ENCODE peak calls at places on chromosomes 3 and 15, in eight cellular contexts. Y is upper lobe of right lung; U is cardiac muscle cell; C is testis; W is NT2/D1; E is AG04450; I is suprapubic skin; D is effector memory CD4-positive, alpha-beta T cell. G is an unnamed sample.

GRCh38 chr3:179651687-179652466 is 963 bp upstream of the USP13 start:
- DNase-seq in U (no peak), W (no peak), D (no peak), E (no peak), I (no peak), C (no peak), Y (no peak), G (no peak)

GRCh38 chr15:39787479-39787878 is 4.8 kb upstream of the FSIP1 start:
- DNase-seq in Y (no peak), C (no peak), U (no peak), E (no peak), I (no peak), W (no peak), D (no peak), G (no peak)

GRCh38 chr3:158936530-158937113 is 134.8 kb downstream of the MFSD1 start:
- DNase-seq in Y (no peak), E (no peak), C (no peak), D (no peak), I (no peak), U (no peak), W (peak; percentile 85), G (no peak)

GRCh38 chr15:74505837-74506514 is 35.0 kb upstream of the ARID3B start:
- DNase-seq in I (no peak), E (no peak), C (no peak), D (no peak), W (no peak), Y (peak; percentile 25), U (no peak), G (no peak)

GRCh38 chr3:23304424-23304823 is 101.3 kb downstream of the UBE2E2 start:
- DNase-seq in I (no peak), D (no peak), U (no peak), Y (no peak), W (no peak), E (no peak), C (no peak), G (no peak)

GRCh38 chr3:131224886-131225550 is 156.6 kb upstream of the NUDT16 start:
- DNase-seq in E (no peak), W (no peak), I (no peak), U (no peak), Y (no peak), D (no peak), C (no peak), G (no peak)

GRCh38 chr3:46617941-46618340 is 5.6 kb downstream of the FAM240A start:
- DNase-seq in W (no peak), C (no peak), Y (no peak), I (no peak), D (no peak), U (no peak), E (no peak), G (no peak)

GRCh38 chr15:62906627-62907026 is 135.9 kb upstream of the TPM1 start:
- DNase-seq in D (no peak), I (no peak), W (no peak), Y (no peak), U (no peak), C (no peak), E (no peak), G (no peak)

GRCh38 chr15:34376856-34377255 is 9.9 kb upstream of the LPCAT4 start:
- DNase-seq in C (no peak), Y (no peak), I (no peak), W (no peak), E (no peak), D (no peak), U (no peak), G (no peak)

GRCh38 chr15:57611938-57612337 is 20.2 kb downstream of the MYZAP start:
- DNase-seq in W (no peak), U (peak; percentile 39), Y (no peak), I (no peak), D (no peak), E (no peak), C (peak; percentile 58), G (no peak)

GRCh38 chr15:85404922-85405293 is 24.5 kb downstream of the AKAP13 start:
- DNase-seq in E (no peak), C (no peak), Y (no peak), W (no peak), I (no peak), U (no peak), D (no peak), G (no peak)

GRCh38 chr3:150945226-150945625 is 27.3 kb downstream of the CLRN1 start:
- DNase-seq in W (no peak), E (no peak), D (no peak), I (no peak), C (no peak), U (no peak), Y (no peak), G (no peak)

GRCh38 chr3:54801977-54802376 is 125.9 kb downstream of the LRTM1 start:
- DNase-seq in Y (no peak), W (no peak), U (no peak), I (no peak), D (no peak), C (no peak), E (no peak), G (no peak)

GRCh38 chr3:114319453-114319852 is 25.6 kb downstream of the TIGIT start:
- DNase-seq in U (peak; percentile 55), Y (no peak), W (peak; percentile 87), I (no peak), C (no peak), D (no peak), E (peak; percentile 77), G (no peak)

GRCh38 chr15:27990411-27991338 is 108.4 kb downstream of the OCA2 start:
- DNase-seq in D (no peak), I (no peak), C (no peak), W (no peak), U (no peak), Y (no peak), E (no peak), G (no peak)

GRCh38 chr3:141275032-141275422 is 43.4 kb downstream of the PXYLP1 start:
- DNase-seq in C (no peak), W (no peak), D (no peak), E (no peak), I (no peak), Y (no peak), U (no peak), G (no peak)

GRCh38 chr15:67399925-67400324 is 121.0 kb upstream of the C15orf61 start:
- DNase-seq in W (no peak), E (no peak), D (no peak), U (no peak), I (no peak), C (no peak), Y (no peak), G (no peak)

GRCh38 chr3:187744169-187745151 is 808 bp downstream of the BCL6 start:
- DNase-seq in E (no peak), C (peak; percentile 58), I (peak; percentile 86), Y (no peak), D (peak; percentile 45), W (no peak), U (peak; percentile 60), G (no peak)

GRCh38 chr15:74445816-74446763 is 12.3 kb upstream of the SEMA7A start:
- DNase-seq in C (no peak), W (no peak), I (peak; percentile 60), Y (peak; percentile 47), D (no peak), U (no peak), E (no peak), G (peak; percentile 7)

GRCh38 chr3:192515661-192516040 is 211.7 kb downstream of the FGF12 start:
- DNase-seq in I (no peak), W (peak; percentile 20), Y (no peak), C (no peak), D (no peak), U (no peak), E (no peak), G (no peak)
- H3K4me3 ChIP-seq in I (peak overlapping the region; percentile 51), W (peak overlapping the region; percentile 82), Y (no peak overlapping the region), C (peak overlapping the region; percentile 57), D (no peak overlapping the region), U (peak overlapping the region; percentile 50), E (no peak overlapping the region), G (peak overlapping the region; percentile 71)

GRCh38 chr3:178238179-178238578 is 298.1 kb upstream of the KCNMB2 start:
- DNase-seq in D (no peak), I (no peak), U (no peak), C (no peak), Y (no peak), E (no peak), W (peak; percentile 13), G (no peak)

GRCh38 chr3:178231645-178232044 is 304.6 kb upstream of the KCNMB2 start:
- DNase-seq in Y (no peak), E (no peak), U (no peak), I (no peak), W (no peak), D (no peak), C (no peak), G (no peak)

GRCh38 chr3:178233371-178233770 is 302.9 kb upstream of the KCNMB2 start:
- DNase-seq in U (no peak), E (no peak), D (no peak), W (no peak), C (no peak), Y (no peak), I (no peak), G (no peak)

DNA sequence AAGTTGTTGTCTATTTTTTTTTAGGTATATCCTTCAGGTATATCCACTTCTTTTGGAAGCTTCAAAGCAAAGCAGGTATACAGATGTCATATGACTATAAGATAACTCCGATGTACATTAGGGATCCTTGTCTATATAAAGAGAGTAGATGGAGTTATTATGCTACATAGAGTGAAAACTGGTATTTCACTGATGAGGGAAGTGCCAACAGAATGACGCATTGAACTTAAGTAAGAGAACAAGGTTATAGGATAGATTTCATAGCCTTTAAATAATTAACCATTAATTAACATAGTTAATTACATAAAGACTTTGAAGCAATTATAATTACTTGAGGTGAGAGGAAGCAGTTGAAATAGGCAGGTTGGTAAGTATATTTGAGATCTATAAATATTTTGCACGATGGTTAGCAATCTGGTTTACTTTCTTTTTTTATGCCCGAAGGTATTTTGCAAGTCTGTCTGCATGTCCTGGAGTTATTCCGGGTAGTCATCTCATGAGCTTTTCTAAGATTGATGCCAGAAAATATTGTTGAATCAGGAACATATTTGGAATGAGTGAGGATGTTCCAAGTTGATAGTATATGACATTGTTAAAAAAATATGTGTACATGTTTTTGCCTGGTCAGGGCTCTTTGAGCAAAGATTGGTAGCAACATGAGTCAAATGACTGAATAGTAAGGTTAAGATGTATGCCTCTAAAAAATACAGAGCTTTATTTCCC is 299.5 kb upstream of the KCNMB2 start:
- DNase-seq in W (no peak), E (no peak), I (no peak), C (no peak), D (no peak), Y (no peak), U (no peak), G (no peak)
- H3K4me3 ChIP-seq in W (no peak overlapping the region), E (no peak overlapping the region), I (no peak overlapping the region), C (no peak overlapping the region), D (no peak overlapping the region), Y (no peak overlapping the region), U (no peak overlapping the region), G (no peak overlapping the region)

DNA sequence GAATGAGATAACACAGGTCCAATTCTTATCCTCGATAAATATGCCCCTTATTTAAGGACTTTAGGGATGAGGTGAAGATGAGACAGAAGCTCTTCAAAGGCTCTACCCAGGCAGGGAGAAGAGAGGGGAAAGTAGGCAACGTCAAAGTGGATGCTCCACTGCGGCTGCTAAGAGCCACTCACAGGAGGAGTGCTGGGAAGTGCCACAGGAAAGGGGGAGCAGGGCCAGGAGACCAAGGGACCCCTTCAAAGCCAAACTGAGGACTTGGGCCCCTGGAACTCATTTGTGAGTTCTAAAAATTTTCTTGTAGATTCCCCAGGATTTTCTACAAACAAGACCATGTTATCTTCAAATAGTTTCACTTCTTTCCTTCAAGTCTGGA is 47.3 kb upstream of the ATG7 start:
- DNase-seq in U (no peak), Y (no peak), W (no peak), E (no peak), I (no peak), D (no peak), C (no peak), G (no peak)
- H3K4me3 ChIP-seq in U (no peak overlapping the region), Y (peak overlapping the region; percentile 53), W (no peak overlapping the region), E (no peak overlapping the region), I (peak overlapping the region; percentile 33), D (no peak overlapping the region), C (no peak overlapping the region), G (no peak overlapping the region)

GRCh38 chr3:121836069-121836468 is 1.1 kb downstream of the EAF2 start:
- DNase-seq in E (no peak), I (no peak), D (no peak), U (no peak), C (no peak), W (no peak), Y (no peak), G (no peak)
- H3K4me3 ChIP-seq in E (no peak overlapping the region), I (peak overlapping the region; percentile 69), D (no peak overlapping the region), U (no peak overlapping the region), C (no peak overlapping the region), W (no peak overlapping the region), Y (peak overlapping the region; percentile 79), G (peak overlapping the region; percentile 80)